ENCODE peak calls at places on chromosomes 3 and 15, in six cellular contexts. One of them, this sample, is unnamed.

GRCh38 chr3:69144631-69145244 is 22.3 kb upstream of the LMOD3 start:
- DNase-seq in NCI-H510A treated with DMSO at 0.1 percent for 48 hours: peak
- DNase-seq in CD4-positive, alpha-beta T cell: no peak
- DNase-seq in nucleus accumbens: no peak
- DNase-seq in AG08396: no peak
- DNase-seq in brain microvascular endothelial cell: no peak
- DNase-seq in this sample: no peak

GRCh38 chr15:60395276-60396011 is 2.3 kb downstream of the ANXA2 start:
- DNase-seq in NCI-H510A treated with DMSO at 0.1 percent for 48 hours: no peak
- DNase-seq in brain microvascular endothelial cell: no peak
- DNase-seq in CD4-positive, alpha-beta T cell: no peak
- DNase-seq in nucleus accumbens: no peak
- DNase-seq in AG08396: no peak
- DNase-seq in this sample: no peak

GRCh38 chr15:30043211-30043655 is 39.5 kb upstream of the GOLGA8J start:
- DNase-seq in CD4-positive, alpha-beta T cell: no peak
- DNase-seq in nucleus accumbens: no peak
- DNase-seq in NCI-H510A treated with DMSO at 0.1 percent for 48 hours: peak
- DNase-seq in AG08396: no peak
- DNase-seq in brain microvascular endothelial cell: no peak
- DNase-seq in this sample: peak

GRCh38 chr15:25481208-25481862 is 42.5 kb upstream of the UBE3A start:
- DNase-seq in CD4-positive, alpha-beta T cell: no peak
- DNase-seq in brain microvascular endothelial cell: no peak
- DNase-seq in AG08396: no peak
- DNase-seq in nucleus accumbens: no peak
- DNase-seq in NCI-H510A treated with DMSO at 0.1 percent for 48 hours: peak
- DNase-seq in this sample: peak

GRCh38 chr3:165404357-165405042 is 208.3 kb upstream of the SLITRK3 start:
- DNase-seq in CD4-positive, alpha-beta T cell: no peak
- DNase-seq in brain microvascular endothelial cell: no peak
- DNase-seq in nucleus accumbens: no peak
- DNase-seq in AG08396: no peak
- DNase-seq in NCI-H510A treated with DMSO at 0.1 percent for 48 hours: peak
- DNase-seq in this sample: no peak

GRCh38 chr3:45952456-45952855 is 9.2 kb downstream of the CXCR6 start:
- DNase-seq in CD4-positive, alpha-beta T cell: no peak
- DNase-seq in nucleus accumbens: no peak
- DNase-seq in brain microvascular endothelial cell: no peak
- DNase-seq in NCI-H510A treated with DMSO at 0.1 percent for 48 hours: no peak
- DNase-seq in AG08396: no peak
- DNase-seq in this sample: no peak

GRCh38 chr15:48595988-48596387 is 49.5 kb downstream of the FBN1 start:
- DNase-seq in nucleus accumbens: no peak
- DNase-seq in brain microvascular endothelial cell: no peak
- DNase-seq in NCI-H510A treated with DMSO at 0.1 percent for 48 hours: no peak
- DNase-seq in CD4-positive, alpha-beta T cell: no peak
- DNase-seq in AG08396: no peak
- DNase-seq in this sample: no peak

GRCh38 chr3:145144361-145144760 is 1016.6 kb downstream of the PLOD2 start:
- DNase-seq in NCI-H510A treated with DMSO at 0.1 percent for 48 hours: no peak
- DNase-seq in CD4-positive, alpha-beta T cell: no peak
- DNase-seq in brain microvascular endothelial cell: no peak
- DNase-seq in nucleus accumbens: no peak
- DNase-seq in AG08396: no peak
- DNase-seq in this sample: no peak

This sample was measured in Daoy.